ENCODE peak calls at places on chromosome 18, in ten cellular contexts. W, F, M, T, E, I, C, V, D and S are unnamed samples.
A peak's percentile ranks its signal among the peaks of the same experiment; 100 is the strongest.

GRCh38 chr18:13051159-13051558 is 60.0 kb downstream of the CEP192 start:
- DNase-seq in W (no peak), T (no peak), D (no peak), I (peak; percentile 4), F (no peak), V (peak; percentile 14), C (no peak), E (no peak), M (no peak), S (no peak)

GRCh38 chr18:63749489-63749888 is 25.7 kb upstream of the SERPINB7 start:
- DNase-seq in I (no peak), C (no peak), D (no peak), V (no peak), W (no peak), E (no peak), M (no peak), T (no peak), F (no peak), S (no peak)

GRCh38 chr18:63137999-63138448 is 181.5 kb downstream of the BCL2 start:
- DNase-seq in M (no peak), I (no peak), D (peak; percentile 61), F (peak; percentile 61), T (no peak), C (peak; percentile 22), V (no peak), W (no peak), E (no peak), S (no peak)

GRCh38 chr18:58180738-58181353 is 136.8 kb downstream of the NEDD4L start:
- DNase-seq in C (peak; percentile 11), M (no peak), T (no peak), I (no peak), F (no peak), E (peak; percentile 16), V (peak; percentile 61), W (peak; percentile 72), D (peak; percentile 64), S (peak; percentile 36)

GRCh38 chr18:34117319-34117718 is 107.4 kb downstream of the NOL4 start:
- DNase-seq in D (no peak), T (no peak), I (no peak), V (no peak), W (no peak), C (no peak), M (no peak), E (no peak), F (no peak), S (no peak)

GRCh38 chr18:79784071-79784913 is 13.4 kb upstream of the KCNG2 start:
- DNase-seq in E (no peak), V (no peak), M (no peak), T (no peak), I (no peak), W (no peak), D (no peak), C (no peak), F (peak; percentile 49), S (no peak)

GRCh38 chr18:45837283-45838070 is 12.0 kb downstream of the SIGLEC15 start:
- DNase-seq in C (peak; percentile 19), W (peak; percentile 38), I (peak; percentile 36), T (peak; percentile 51), E (no peak), D (peak; percentile 54), M (no peak), V (no peak), F (peak; percentile 73), S (no peak)

GRCh38 chr18:48545690-48546365 is 7.0 kb downstream of the CTIF start:
- DNase-seq in D (no peak), M (no peak), T (no peak), I (peak; percentile 74), F (peak; percentile 78), W (peak; percentile 40), V (peak; percentile 31), E (no peak), C (no peak), S (peak; percentile 79)

GRCh38 chr18:52694804-52695203 is 354.8 kb downstream of the DCC start:
- DNase-seq in T (no peak), V (peak; percentile 34), C (no peak), E (no peak), I (no peak), M (no peak), D (no peak), W (peak; percentile 10), F (no peak), S (no peak)

GRCh38 chr18:76697441-76697901 is 124.9 kb upstream of the ZNF236 start:
- DNase-seq in I (peak; percentile 46), W (peak; percentile 26), D (no peak), T (no peak), E (no peak), M (no peak), V (no peak), F (no peak), C (no peak), S (no peak)

GRCh38 chr18:58947136-58947732 is 82.6 kb downstream of the ZNF532 start:
- DNase-seq in W (no peak), F (no peak), V (no peak), C (no peak), M (no peak), E (no peak), T (no peak), I (no peak), D (no peak), S (no peak)

GRCh38 chr18:7608174-7608550 is 41.0 kb downstream of the PTPRM start:
- DNase-seq in V (no peak), T (no peak), E (no peak), C (no peak), W (no peak), M (no peak), I (peak; percentile 61), D (no peak), F (no peak), S (no peak)

GRCh38 chr18:35478520-35479435 is 19.0 kb downstream of the INO80C start:
- DNase-seq in C (no peak), E (no peak), M (peak; percentile 88), V (peak; percentile 99), F (no peak), I (peak; percentile 79), W (peak; percentile 43), T (no peak), D (peak; percentile 46), S (peak; percentile 87)

GRCh38 chr18:22846088-22846683 is 86.9 kb upstream of the RBBP8 start:
- DNase-seq in I (no peak), T (no peak), E (no peak), D (no peak), V (no peak), F (no peak), M (no peak), C (no peak), W (no peak), S (no peak)

GRCh38 chr18:11577271-11578112 is 31.9 kb upstream of the SLC35G4 start:
- DNase-seq in E (no peak), V (no peak), C (no peak), D (no peak), F (no peak), W (no peak), I (no peak), M (no peak), T (no peak), S (no peak)

GRCh38 chr18:45014047-45014501 is 333.4 kb downstream of the SETBP1 start:
- DNase-seq in I (peak; percentile 82), F (no peak), E (peak; percentile 49), M (peak; percentile 67), T (no peak), W (no peak), D (no peak), V (peak; percentile 93), C (no peak), S (peak; percentile 81)

GRCh38 chr18:11500153-11501122 is 109.0 kb upstream of the SLC35G4 start:
- DNase-seq in E (peak; percentile 91), W (no peak), M (peak; percentile 98), T (no peak), F (peak; percentile 67), D (no peak), V (peak; percentile 97), I (peak; percentile 99), C (no peak), S (peak; percentile 94)

GRCh38 chr18:11411021-11411420 is 198.4 kb upstream of the SLC35G4 start:
- DNase-seq in C (no peak), D (no peak), I (no peak), E (no peak), V (no peak), M (no peak), T (no peak), W (no peak), F (no peak), S (no peak)

GRCh38 chr18:64663086-64663485 is 514.2 kb upstream of the LINC00305 start:
- DNase-seq in D (no peak), V (no peak), I (no peak), M (no peak), T (no peak), E (no peak), F (no peak), C (no peak), W (no peak), S (no peak)